ENCODE peak calls at places on chromosomes 6 and 20, in eight cellular contexts. U is CD8-positive, alpha-beta T cell; T is nephron progenitor cell; L is progenitor cell of endocrine pancreas; G is astrocyte of the cerebellum; N is choroid plexus epithelial cell; R is AG04449; J is foreskin fibroblast. Y is an unnamed sample.
A peak's percentile ranks its signal among the peaks of the same experiment; 100 is the strongest.

GRCh38 chr6:101443315-101443714 is 49.8 kb downstream of the GRIK2 start:
- DNase-seq in U (no peak), T (no peak), L (no peak), G (no peak), N (no peak), R (no peak), J (no peak), Y (no peak)

GRCh38 chr6:35688605-35689322 is at the start of gene FKBP5:
- DNase-seq in U (peak; percentile 87), T (peak; percentile 95), L (peak; percentile 84), G (peak; percentile 55), N (peak; percentile 94), R (peak; percentile 33), J (peak; percentile 93), Y (peak; percentile 83)

GRCh38 chr6:169342655-169343054 is 89.0 kb upstream of the THBS2 start:
- DNase-seq in U (no peak), T (no peak), L (no peak), G (no peak), N (no peak), R (no peak), J (no peak), Y (no peak)

GRCh38 chr6:163935158-163935762 is 520.7 kb downstream of the QKI start:
- DNase-seq in U (no peak), T (no peak), L (no peak), G (no peak), N (peak; percentile 67), R (no peak), J (no peak), Y (no peak)

GRCh38 chr6:106512048-106512957 is 117.0 kb downstream of the RTN4IP1 start:
- DNase-seq in U (peak; percentile 80), T (peak; percentile 56), L (peak; percentile 27), G (no peak), N (no peak), R (no peak), J (no peak), Y (peak; percentile 58)

GRCh38 chr6:106077881-106078280 is 8.3 kb upstream of the PRDM1 start:
- DNase-seq in U (no peak), T (no peak), L (no peak), G (no peak), N (peak; percentile 35), R (no peak), J (no peak), Y (no peak)

GRCh38 chr6:107107791-107108190 is 7.5 kb downstream of the BEND3 start:
- DNase-seq in U (no peak), T (no peak), L (no peak), G (no peak), N (no peak), R (no peak), J (no peak), Y (no peak)

GRCh38 chr20:42889517-42889916 is 300.2 kb downstream of the PTPRT start:
- DNase-seq in U (no peak), T (no peak), L (no peak), G (no peak), N (no peak), R (no peak), J (no peak), Y (no peak)

GRCh38 chr6:18154507-18155272 is at the start of gene TPMT:
- DNase-seq in U (no peak), T (peak; percentile 98), L (peak; percentile 97), G (no peak), N (no peak), R (no peak), J (no peak), Y (no peak)

GRCh38 chr6:24718449-24719124 is 367 bp downstream of the C6orf62 start:
- DNase-seq in U (no peak), T (no peak), L (no peak), G (no peak), N (no peak), R (no peak), J (no peak), Y (no peak)

GRCh38 chr20:64053841-64054661 is 4.6 kb upstream of the SOX18 start:
- DNase-seq in U (no peak), T (peak; percentile 47), L (no peak), G (no peak), N (peak; percentile 53), R (no peak), J (no peak), Y (no peak)

DNA sequence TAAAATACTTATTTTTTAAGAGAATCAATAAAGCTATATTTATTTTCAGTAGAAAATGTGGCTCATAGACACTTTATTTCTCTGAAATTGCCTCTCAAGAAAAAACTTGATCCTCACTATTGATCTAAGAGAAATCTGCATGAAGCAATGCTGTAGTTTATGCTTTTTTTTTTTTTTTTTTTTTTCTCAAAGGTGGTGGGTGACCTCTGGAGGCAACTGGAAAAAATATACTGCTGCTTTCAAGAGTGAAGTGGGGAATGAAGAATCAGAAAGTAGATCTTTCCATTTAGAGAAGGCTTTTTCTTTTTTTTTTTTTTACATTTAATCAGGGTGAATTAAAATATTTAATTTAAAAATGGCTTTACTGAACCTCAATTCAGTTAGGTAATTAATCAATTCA is 169.3 kb downstream of the SLC16A10 start:
- DNase-seq in U (no peak), T (no peak), L (no peak), G (no peak), N (peak; percentile 44), R (no peak), J (no peak), Y (no peak)
- TF ChIP-seq CTCF in U (no peak), T (no peak), L (peak; percentile 34), G (no peak), N (peak; percentile 25), R (no peak), J (no peak), Y (peak; percentile 3)

GRCh38 chr6:158507174-158507573 is 52.7 kb upstream of the TMEM181 start:
- DNase-seq in U (no peak), T (no peak), L (no peak), G (no peak), N (no peak), R (no peak), J (no peak), Y (no peak)

GRCh38 chr6:158505194-158505593 is 54.7 kb upstream of the TMEM181 start:
- DNase-seq in U (no peak), T (no peak), L (no peak), G (no peak), N (no peak), R (no peak), J (no peak), Y (no peak)

GRCh38 chr6:158508450-158508849 is 51.4 kb upstream of the TMEM181 start:
- DNase-seq in U (no peak), T (no peak), L (no peak), G (no peak), N (no peak), R (no peak), J (no peak), Y (no peak)

GRCh38 chr6:158503846-158504245 is 56.0 kb upstream of the TMEM181 start:
- DNase-seq in U (no peak), T (no peak), L (no peak), G (no peak), N (no peak), R (no peak), J (no peak), Y (no peak)

GRCh38 chr6:158506577-158506976 is 53.3 kb upstream of the TMEM181 start:
- DNase-seq in U (no peak), T (peak; percentile 36), L (peak; percentile 17), G (no peak), N (peak; percentile 11), R (no peak), J (no peak), Y (no peak)
- TF ChIP-seq CTCF in U (no peak), T (peak; percentile 61), L (peak; percentile 63), G (peak; percentile 35), N (peak; percentile 38), R (peak; percentile 13), J (peak; percentile 7), Y (peak; percentile 6)

DNA sequence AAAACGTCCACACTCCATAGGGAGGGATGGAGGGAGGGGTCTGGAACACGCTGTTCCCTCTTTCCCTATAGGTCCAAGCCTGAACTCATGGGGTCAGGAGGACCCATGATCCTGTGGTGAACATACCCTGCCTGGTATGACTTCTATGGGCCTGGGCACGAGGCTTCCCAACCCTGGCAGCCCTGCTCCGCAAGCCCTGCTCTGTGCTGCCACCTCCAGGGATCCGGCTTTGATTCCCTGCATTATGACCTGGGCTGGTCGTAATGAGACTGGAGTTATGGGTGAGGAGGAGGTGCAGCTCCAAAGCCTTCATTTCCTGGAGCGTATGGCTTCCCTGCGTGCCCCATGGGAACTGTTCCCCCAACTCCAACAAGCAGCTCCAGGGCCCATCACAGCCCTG is 54.9 kb downstream of the CDH22 start:
- DNase-seq in U (no peak), T (peak; percentile 21), L (no peak), G (no peak), N (no peak), R (no peak), J (no peak), Y (peak; percentile 4)
- TF ChIP-seq CTCF in U (no peak), T (peak; percentile 10), L (no peak), G (no peak), N (peak; percentile 25), R (no peak), J (no peak), Y (peak; percentile 29)

GRCh38 chr20:31693987-31694661 is 28.5 kb downstream of the BCL2L1 start:
- DNase-seq in U (no peak), T (no peak), L (no peak), G (no peak), N (no peak), R (no peak), J (no peak), Y (no peak)

GRCh38 chr20:31695849-31696804 is 26.5 kb downstream of the BCL2L1 start:
- DNase-seq in U (no peak), T (no peak), L (no peak), G (no peak), N (no peak), R (no peak), J (peak; percentile 95), Y (peak; percentile 92)

GRCh38 chr20:31694842-31695593 is 27.6 kb downstream of the BCL2L1 start:
- DNase-seq in U (no peak), T (no peak), L (no peak), G (no peak), N (no peak), R (no peak), J (no peak), Y (no peak)

GRCh38 chr20:31691646-31692275 is 30.9 kb downstream of the BCL2L1 start:
- DNase-seq in U (no peak), T (no peak), L (no peak), G (no peak), N (no peak), R (peak; percentile 41), J (peak; percentile 51), Y (peak; percentile 46)

DNA sequence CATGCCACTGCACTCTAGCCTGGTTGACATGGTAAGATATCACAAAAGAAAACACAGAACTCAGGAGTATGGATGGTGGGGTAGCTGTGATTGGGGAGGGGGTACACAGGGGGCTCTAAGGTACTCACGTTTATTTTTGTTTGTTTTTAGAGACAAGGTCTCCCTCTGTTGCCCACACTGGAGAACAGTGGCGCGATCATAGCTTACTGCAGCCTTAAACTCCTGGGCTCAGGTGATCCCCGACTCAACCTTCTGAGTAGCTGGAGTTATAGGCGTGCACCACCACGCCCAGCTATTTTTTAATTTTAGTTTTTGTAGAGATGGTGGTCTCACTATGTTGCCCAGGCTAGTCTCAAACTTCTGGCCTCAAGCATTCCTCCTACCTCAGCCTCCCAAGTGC is 29.3 kb downstream of the BCL2L1 start:
- DNase-seq in U (no peak), T (no peak), L (no peak), G (no peak), N (no peak), R (no peak), J (no peak), Y (no peak)
- TF ChIP-seq CTCF in U (no peak), T (no peak), L (no peak), G (no peak), N (no peak), R (no peak), J (no peak), Y (no peak)

Y was measured in fibroblast of mammary gland.